ENCODE peak calls at places on chromosomes 4 and X, in eight cellular contexts. One of them, this sample, is unnamed.

GRCh38 chr4:84573738-84574720 is 8.9 kb upstream of the CDS1 start:
- DNase-seq in cardiac muscle cell: no peak
- DNase-seq in germinal center: no peak
- DNase-seq in left ventricle myocardium superior: no peak
- DNase-seq in M059J: peak; percentile 29
- DNase-seq in activated T-helper 1 cell treated with anti-CD3 and anti-CD28 coated beads, Interleukin-2, amount 50 U/mL, for 16 hours: no peak
- DNase-seq in heart left ventricle: no peak
- DNase-seq in NCI-H146: no peak
- DNase-seq in this sample: no peak

GRCh38 chr4:63233679-63234078 is 1175.6 kb downstream of the TECRL start:
- DNase-seq in cardiac muscle cell: no peak
- DNase-seq in germinal center: no peak
- DNase-seq in left ventricle myocardium superior: no peak
- DNase-seq in M059J: no peak
- DNase-seq in activated T-helper 1 cell treated with anti-CD3 and anti-CD28 coated beads, Interleukin-2, amount 50 U/mL, for 16 hours: no peak
- DNase-seq in heart left ventricle: no peak
- DNase-seq in NCI-H146: no peak
- DNase-seq in this sample: no peak

GRCh38 chr4:90960840-90961239 is 833.6 kb downstream of the CCSER1 start:
- DNase-seq in cardiac muscle cell: no peak
- DNase-seq in germinal center: no peak
- DNase-seq in left ventricle myocardium superior: no peak
- DNase-seq in M059J: no peak
- DNase-seq in activated T-helper 1 cell treated with anti-CD3 and anti-CD28 coated beads, Interleukin-2, amount 50 U/mL, for 16 hours: no peak
- DNase-seq in heart left ventricle: no peak
- DNase-seq in NCI-H146: no peak
- DNase-seq in this sample: no peak

GRCh38 chr4:125735107-125735506 is 420.4 kb downstream of the FAT4 start:
- DNase-seq in cardiac muscle cell: peak; percentile 97
- DNase-seq in germinal center: no peak
- DNase-seq in left ventricle myocardium superior: peak; percentile 34
- DNase-seq in M059J: peak; percentile 86
- DNase-seq in activated T-helper 1 cell treated with anti-CD3 and anti-CD28 coated beads, Interleukin-2, amount 50 U/mL, for 16 hours: no peak
- DNase-seq in heart left ventricle: peak; percentile 23
- DNase-seq in NCI-H146: no peak
- DNase-seq in this sample: no peak

GRCh38 chr4:184383497-184384055 is 90.8 kb downstream of the IRF2 start:
- DNase-seq in cardiac muscle cell: peak; percentile 95
- DNase-seq in germinal center: no peak
- DNase-seq in left ventricle myocardium superior: no peak
- DNase-seq in M059J: peak; percentile 89
- DNase-seq in activated T-helper 1 cell treated with anti-CD3 and anti-CD28 coated beads, Interleukin-2, amount 50 U/mL, for 16 hours: no peak
- DNase-seq in heart left ventricle: no peak
- DNase-seq in NCI-H146: no peak
- DNase-seq in this sample: peak; percentile 47

GRCh38 chr4:44493924-44494323 is 45.3 kb upstream of the KCTD8 start:
- DNase-seq in cardiac muscle cell: peak; percentile 6
- DNase-seq in germinal center: peak; percentile 4
- DNase-seq in left ventricle myocardium superior: no peak
- DNase-seq in M059J: peak; percentile 1
- DNase-seq in activated T-helper 1 cell treated with anti-CD3 and anti-CD28 coated beads, Interleukin-2, amount 50 U/mL, for 16 hours: no peak
- DNase-seq in heart left ventricle: no peak
- DNase-seq in NCI-H146: peak; percentile 20
- DNase-seq in this sample: no peak

GRCh38 chrX:47796433-47796906 is 40.2 kb upstream of the ZNF81 start:
- DNase-seq in cardiac muscle cell: peak; percentile 70
- DNase-seq in germinal center: no peak
- DNase-seq in left ventricle myocardium superior: no peak
- DNase-seq in M059J: peak; percentile 56
- DNase-seq in activated T-helper 1 cell treated with anti-CD3 and anti-CD28 coated beads, Interleukin-2, amount 50 U/mL, for 16 hours: no peak
- DNase-seq in heart left ventricle: no peak
- DNase-seq in NCI-H146: no peak
- DNase-seq in this sample: no peak

GRCh38 chrX:41145920-41146608 is 60.8 kb downstream of the USP9X start:
- DNase-seq in cardiac muscle cell: peak; percentile 79
- DNase-seq in germinal center: no peak
- DNase-seq in left ventricle myocardium superior: no peak
- DNase-seq in M059J: peak; percentile 86
- DNase-seq in activated T-helper 1 cell treated with anti-CD3 and anti-CD28 coated beads, Interleukin-2, amount 50 U/mL, for 16 hours: no peak
- DNase-seq in heart left ventricle: no peak
- DNase-seq in NCI-H146: no peak
- DNase-seq in this sample: no peak

GRCh38 chrX:40871385-40872082 is 136.2 kb upstream of the MED14 start:
- DNase-seq in cardiac muscle cell: peak; percentile 28
- DNase-seq in germinal center: no peak
- DNase-seq in left ventricle myocardium superior: no peak
- DNase-seq in M059J: peak; percentile 56
- DNase-seq in activated T-helper 1 cell treated with anti-CD3 and anti-CD28 coated beads, Interleukin-2, amount 50 U/mL, for 16 hours: no peak
- DNase-seq in heart left ventricle: no peak
- DNase-seq in NCI-H146: no peak
- DNase-seq in this sample: no peak

GRCh38 chr4:141807501-141807900 is 171.1 kb downstream of the IL15 start:
- DNase-seq in cardiac muscle cell: peak; percentile 4
- DNase-seq in germinal center: no peak
- DNase-seq in left ventricle myocardium superior: no peak
- DNase-seq in M059J: peak; percentile 51
- DNase-seq in activated T-helper 1 cell treated with anti-CD3 and anti-CD28 coated beads, Interleukin-2, amount 50 U/mL, for 16 hours: no peak
- DNase-seq in heart left ventricle: no peak
- DNase-seq in NCI-H146: no peak
- DNase-seq in this sample: no peak

GRCh38 chrX:34562006-34562405 is 95.1 kb downstream of the TMEM47 start:
- DNase-seq in cardiac muscle cell: no peak
- DNase-seq in germinal center: no peak
- DNase-seq in left ventricle myocardium superior: no peak
- DNase-seq in M059J: no peak
- DNase-seq in activated T-helper 1 cell treated with anti-CD3 and anti-CD28 coated beads, Interleukin-2, amount 50 U/mL, for 16 hours: no peak
- DNase-seq in heart left ventricle: no peak
- DNase-seq in NCI-H146: no peak
- DNase-seq in this sample: no peak

GRCh38 chr4:153649572-153649991 is 34.5 kb upstream of the TLR2 start:
- DNase-seq in cardiac muscle cell: no peak
- DNase-seq in germinal center: no peak
- DNase-seq in left ventricle myocardium superior: no peak
- DNase-seq in M059J: peak; percentile 27
- DNase-seq in activated T-helper 1 cell treated with anti-CD3 and anti-CD28 coated beads, Interleukin-2, amount 50 U/mL, for 16 hours: no peak
- DNase-seq in heart left ventricle: no peak
- DNase-seq in NCI-H146: no peak
- DNase-seq in this sample: no peak

GRCh38 chr4:110163327-110164070 is 34.9 kb downstream of the ELOVL6 start:
- DNase-seq in cardiac muscle cell: peak; percentile 67
- DNase-seq in germinal center: no peak
- DNase-seq in left ventricle myocardium superior: no peak
- DNase-seq in M059J: peak; percentile 86
- DNase-seq in activated T-helper 1 cell treated with anti-CD3 and anti-CD28 coated beads, Interleukin-2, amount 50 U/mL, for 16 hours: no peak
- DNase-seq in heart left ventricle: no peak
- DNase-seq in NCI-H146: no peak
- DNase-seq in this sample: no peak

GRCh38 chr4:54695359-54696149 is 37.8 kb downstream of the KIT start:
- DNase-seq in cardiac muscle cell: peak; percentile 12
- DNase-seq in germinal center: no peak
- DNase-seq in left ventricle myocardium superior: peak; percentile 30
- DNase-seq in M059J: no peak
- DNase-seq in activated T-helper 1 cell treated with anti-CD3 and anti-CD28 coated beads, Interleukin-2, amount 50 U/mL, for 16 hours: no peak
- DNase-seq in heart left ventricle: peak; percentile 16
- DNase-seq in NCI-H146: no peak
- DNase-seq in this sample: no peak

GRCh38 chr4:85423414-85423813 is 51.5 kb upstream of the ARHGAP24 start:
- DNase-seq in cardiac muscle cell: no peak
- DNase-seq in germinal center: no peak
- DNase-seq in left ventricle myocardium superior: no peak
- DNase-seq in M059J: peak; percentile 24
- DNase-seq in activated T-helper 1 cell treated with anti-CD3 and anti-CD28 coated beads, Interleukin-2, amount 50 U/mL, for 16 hours: no peak
- DNase-seq in heart left ventricle: no peak
- DNase-seq in NCI-H146: no peak
- DNase-seq in this sample: no peak

GRCh38 chr4:140351778-140352177 is 21.7 kb upstream of the SCOC start:
- DNase-seq in cardiac muscle cell: no peak
- DNase-seq in germinal center: no peak
- DNase-seq in left ventricle myocardium superior: no peak
- DNase-seq in M059J: no peak
- DNase-seq in activated T-helper 1 cell treated with anti-CD3 and anti-CD28 coated beads, Interleukin-2, amount 50 U/mL, for 16 hours: no peak
- DNase-seq in heart left ventricle: no peak
- DNase-seq in NCI-H146: no peak
- DNase-seq in this sample: no peak

This sample was measured in Right ventricle myocardium superior.